ENCODE peak calls at places on chromosomes 5 and 9, in four cellular contexts. R is NB4, C is adrenal gland, A is stomach. Q is an unnamed sample.

GRCh38 chr9:128098017-128098935 is 29.3 kb downstream of the PTGES2 start:
- DNase-seq in R (peak; percentile 95), C (peak; percentile 99), A (peak; percentile 98), Q (peak; percentile 88)

GRCh38 chr5:130333089-130333488 is 428.8 kb downstream of the CHSY3 start:
- DNase-seq in R (no peak), C (no peak), A (no peak), Q (no peak)

GRCh38 chr5:136457390-136458094 is 92.2 kb upstream of the TRPC7 start:
- DNase-seq in R (no peak), C (peak; percentile 58), A (peak; percentile 50), Q (no peak)

GRCh38 chr5:77310494-77311216 is 100.2 kb downstream of the PDE8B start:
- DNase-seq in R (no peak), C (no peak), A (no peak), Q (no peak)

GRCh38 chr9:4970970-4971641 is 14.0 kb upstream of the JAK2 start:
- DNase-seq in R (peak; percentile 60), C (no peak), A (peak; percentile 52), Q (no peak)

GRCh38 chr5:124301850-124302249 is 444.6 kb downstream of the ZNF608 start:
- DNase-seq in R (no peak), C (no peak), A (no peak), Q (no peak)

GRCh38 chr5:135206862-135207261 is 172.8 kb upstream of the PITX1 start:
- DNase-seq in R (no peak), C (no peak), A (no peak), Q (no peak)

GRCh38 chr5:174533771-174534221 is 190.6 kb upstream of the MSX2 start:
- DNase-seq in R (peak; percentile 68), C (no peak), A (no peak), Q (no peak)

GRCh38 chr5:1183424-1184162 is 17.8 kb upstream of the SLC6A19 start:
- DNase-seq in R (no peak), C (no peak), A (no peak), Q (no peak)

GRCh38 chr5:175892401-175892800 is 21.0 kb downstream of the CPLX2 start:
- DNase-seq in R (no peak), C (no peak), A (no peak), Q (no peak)

GRCh38 chr5:52771343-52772039 is 16.2 kb upstream of the ITGA1 start:
- DNase-seq in R (no peak), C (no peak), A (no peak), Q (no peak)

GRCh38 chr9:100581661-100582060 is 3.8 kb downstream of the CAVIN4 start:
- DNase-seq in R (no peak), C (no peak), A (no peak), Q (no peak)

GRCh38 chr5:95969646-95970358 is 8.2 kb upstream of the ELL2 start:
- DNase-seq in R (peak; percentile 68), C (no peak), A (no peak), Q (no peak)

GRCh38 chr5:110880413-110880812 is 141.6 kb downstream of the SLC25A46 start:
- DNase-seq in R (no peak), C (peak; percentile 19), A (peak; percentile 64), Q (no peak)

GRCh38 chr9:134717056-134717455 is 75.5 kb downstream of the COL5A1 start:
- DNase-seq in R (no peak), C (no peak), A (no peak), Q (peak; percentile 68)

GRCh38 chr5:125274938-125275759 is 528.7 kb upstream of the ZNF608 start:
- DNase-seq in R (no peak), C (no peak), A (no peak), Q (no peak)

GRCh38 chr5:135371738-135372232 is 27.2 kb downstream of the MACROH2A1 start:
- DNase-seq in R (no peak), C (no peak), A (no peak), Q (no peak)

GRCh38 chr5:107556575-107556974 is 114.2 kb downstream of the EFNA5 start:
- DNase-seq in R (no peak), C (no peak), A (no peak), Q (no peak)

GRCh38 chr5:138745268-138745667 is 8.0 kb upstream of the CTNNA1 start:
- DNase-seq in R (no peak), C (no peak), A (no peak), Q (peak; percentile 84)

GRCh38 chr5:15388856-15389255 is 111.1 kb upstream of the FBXL7 start:
- DNase-seq in R (no peak), C (no peak), A (no peak), Q (no peak)

GRCh38 chr9:82184524-82184923 is 196.0 kb downstream of the SPATA31D1 start:
- DNase-seq in R (no peak), C (no peak), A (no peak), Q (no peak)
- TF ChIP-seq POLR2A in R (no peak), C (no peak), A (no peak), Q (no peak)

GRCh38 chr5:58849151-58849550 is 266.3 kb downstream of the RAB3C start:
- DNase-seq in R (no peak), C (no peak), A (no peak), Q (no peak)
- TF ChIP-seq CTCF in R (no peak), C (no peak), A (no peak), Q (no peak)

DNA sequence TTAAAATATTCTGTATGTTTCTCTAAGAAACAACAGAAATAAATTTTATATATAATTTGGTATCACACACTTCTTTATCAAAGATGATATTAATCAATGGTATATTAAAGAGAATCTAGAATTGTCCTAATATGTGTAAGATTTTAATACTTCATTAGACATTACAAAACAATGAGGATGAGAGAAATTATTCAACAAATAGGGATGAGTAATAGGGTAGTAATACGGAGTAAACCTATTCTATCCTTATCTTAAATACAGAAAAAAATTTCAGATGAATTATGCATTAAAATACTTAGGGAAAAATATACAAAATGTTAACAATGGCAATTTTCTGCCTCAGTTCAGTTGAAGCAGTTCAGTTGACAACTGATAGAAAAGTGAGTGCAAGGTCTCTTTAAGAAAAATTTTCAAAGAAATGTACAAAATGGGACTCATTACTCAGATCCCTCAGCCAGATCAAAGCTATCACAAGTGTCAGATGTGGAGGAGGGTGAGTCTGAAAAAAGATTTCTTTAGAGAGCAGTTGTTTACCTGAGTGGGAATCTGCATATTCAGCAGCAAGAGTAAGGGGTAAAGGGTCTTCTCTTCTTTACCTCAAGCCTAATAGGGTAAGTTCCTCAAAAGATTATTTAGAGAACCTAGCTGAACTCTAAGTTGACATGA is 56.7 kb upstream of the GCNT4 start:
- DNase-seq in R (no peak), C (no peak), A (no peak), Q (no peak)
- TF ChIP-seq POLR2A in R (no peak), C (no peak), A (no peak), Q (no peak)

DNA sequence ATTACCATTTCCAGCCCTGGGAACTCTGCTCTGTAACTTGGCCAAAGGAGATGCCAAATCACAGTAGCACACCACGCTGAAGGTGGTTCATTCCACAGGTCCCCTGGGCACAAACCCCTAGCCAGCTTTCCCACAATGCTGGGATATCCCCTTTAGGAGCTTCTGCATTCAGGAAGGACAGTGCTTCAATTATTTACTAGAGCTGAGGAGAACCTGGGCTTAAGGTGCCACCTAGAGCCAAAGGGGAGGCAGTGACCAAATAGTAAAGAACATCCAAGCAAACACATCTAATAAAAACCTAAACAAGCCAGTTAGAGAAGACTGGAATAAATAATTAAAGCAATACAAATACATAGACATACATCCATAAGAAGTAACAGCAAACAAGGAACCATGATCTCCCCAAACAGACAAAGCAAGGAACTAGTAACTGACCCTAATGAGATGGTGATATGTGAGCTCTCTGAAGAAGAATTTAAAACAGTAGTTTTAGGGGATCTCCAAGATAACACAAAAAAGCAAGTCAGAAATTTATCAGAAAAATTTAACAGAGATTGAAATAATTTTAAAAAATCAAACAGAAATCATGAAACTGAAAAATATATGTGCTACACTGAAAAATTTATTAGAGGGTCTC is 14.6 kb downstream of the KIF4B start:
- DNase-seq in R (peak; percentile 10), C (no peak), A (no peak), Q (no peak)
- TF ChIP-seq CTCF in R (no peak), C (no peak), A (no peak), Q (no peak)

GRCh38 chr5:69166686-69167487 is at the start of gene CCNB1:
- DNase-seq in R (peak; percentile 98), C (peak; percentile 97), A (peak; percentile 98), Q (peak; percentile 98)
- TF ChIP-seq POLR2A in R (peak; percentile 78), C (peak; percentile 62), A (no peak), Q (no peak)